ENCODE peak calls at places on chromosome 6, in four cellular contexts. U, T, D and L are unnamed samples.

GRCh38 chr6:134830945-134831344 is 119.0 kb downstream of the ALDH8A1 start:
- DNase-seq in U (peak; percentile 13), T (no peak), D (no peak), L (no peak)

GRCh38 chr6:161150566-161150965 is 123.3 kb downstream of the AGPAT4 start:
- DNase-seq in U (no peak), T (no peak), D (peak; percentile 76), L (no peak)

GRCh38 chr6:42188406-42188805 is 6.3 kb downstream of the GUCA1B start:
- DNase-seq in U (no peak), T (no peak), D (no peak), L (no peak)

GRCh38 chr6:154984146-154984545 is 11.0 kb upstream of the TIAM2 start:
- DNase-seq in U (no peak), T (no peak), D (no peak), L (no peak)

GRCh38 chr6:39416026-39416425 is 93.5 kb upstream of the KCNK16 start:
- DNase-seq in U (no peak), T (no peak), D (no peak), L (no peak)

GRCh38 chr6:125790403-125791150 is at the start of gene NCOA7:
- DNase-seq in U (peak; percentile 65), T (no peak), D (peak; percentile 86), L (peak; percentile 71)

GRCh38 chr6:166167801-166168615 is at the start of gene TBXT:
- DNase-seq in U (no peak), T (peak; percentile 51), D (no peak), L (no peak)

GRCh38 chr6:64774881-64775280 is 932.1 kb downstream of the EYS start:
- DNase-seq in U (no peak), T (no peak), D (no peak), L (no peak)

GRCh38 chr6:125871365-125871764 is 80.6 kb downstream of the NCOA7 start:
- DNase-seq in U (no peak), T (no peak), D (no peak), L (no peak)

GRCh38 chr6:15444081-15444731 is 198.3 kb downstream of the JARID2 start:
- DNase-seq in U (no peak), T (no peak), D (no peak), L (no peak)

GRCh38 chr6:144481527-144481926 is 196.4 kb downstream of the UTRN start:
- DNase-seq in U (no peak), T (no peak), D (no peak), L (no peak)

GRCh38 chr6:134182528-134182927 is 130.1 kb upstream of the SLC2A12 start:
- DNase-seq in U (no peak), T (no peak), D (peak; percentile 32), L (no peak)

GRCh38 chr6:160198577-160199211 is 59.9 kb downstream of the SLC22A2 start:
- DNase-seq in U (peak; percentile 14), T (no peak), D (no peak), L (no peak)

GRCh38 chr6:43993881-43994523 is 133.2 kb downstream of the MRPL14 start:
- DNase-seq in U (no peak), T (no peak), D (no peak), L (no peak)

GRCh38 chr6:43995137-43995536 is 132.1 kb downstream of the MRPL14 start:
- DNase-seq in U (no peak), T (no peak), D (no peak), L (no peak)

GRCh38 chr6:43992126-43992663 is 135.1 kb downstream of the MRPL14 start:
- DNase-seq in U (no peak), T (no peak), D (no peak), L (no peak)

GRCh38 chr6:43990627-43991619 is 136.3 kb downstream of the MRPL14 start:
- DNase-seq in U (peak; percentile 93), T (no peak), D (peak; percentile 60), L (no peak)

GRCh38 chr6:43992783-43993505 is 134.3 kb downstream of the MRPL14 start:
- DNase-seq in U (no peak), T (no peak), D (no peak), L (no peak)
- TF ChIP-seq POLR2A in U (no peak), T (no peak), D (no peak), L (no peak)

GRCh38 chr6:168996106-168996505 is 257.5 kb downstream of the THBS2 start:
- DNase-seq in U (no peak), T (no peak), D (no peak), L (no peak)
- TF ChIP-seq TAF1 in U (no peak), T (no peak), D (no peak), L (no peak)

GRCh38 chr6:79538481-79538971 is 1.3 kb upstream of the LCA5 start:
- DNase-seq in U (no peak), T (no peak), D (peak; percentile 42), L (no peak)

GRCh38 chr6:79536615-79536968 is 638 bp downstream of the LCA5 start:
- DNase-seq in U (no peak), T (no peak), D (peak; percentile 55), L (no peak)

GRCh38 chr6:79536969-79537747 is at the start of gene LCA5:
- DNase-seq in U (peak; percentile 97), T (peak; percentile 84), D (peak; percentile 97), L (peak; percentile 72)
- TF ChIP-seq POLR2A in U (peak; percentile 86), T (peak; percentile 83), D (peak; percentile 88), L (peak; percentile 69)

GRCh38 chr6:21023210-21023609 is 489.0 kb downstream of the CDKAL1 start:
- DNase-seq in U (no peak), T (no peak), D (no peak), L (no peak)
- TF ChIP-seq TAF1 in U (no peak), T (no peak), D (no peak), L (no peak)

DNA sequence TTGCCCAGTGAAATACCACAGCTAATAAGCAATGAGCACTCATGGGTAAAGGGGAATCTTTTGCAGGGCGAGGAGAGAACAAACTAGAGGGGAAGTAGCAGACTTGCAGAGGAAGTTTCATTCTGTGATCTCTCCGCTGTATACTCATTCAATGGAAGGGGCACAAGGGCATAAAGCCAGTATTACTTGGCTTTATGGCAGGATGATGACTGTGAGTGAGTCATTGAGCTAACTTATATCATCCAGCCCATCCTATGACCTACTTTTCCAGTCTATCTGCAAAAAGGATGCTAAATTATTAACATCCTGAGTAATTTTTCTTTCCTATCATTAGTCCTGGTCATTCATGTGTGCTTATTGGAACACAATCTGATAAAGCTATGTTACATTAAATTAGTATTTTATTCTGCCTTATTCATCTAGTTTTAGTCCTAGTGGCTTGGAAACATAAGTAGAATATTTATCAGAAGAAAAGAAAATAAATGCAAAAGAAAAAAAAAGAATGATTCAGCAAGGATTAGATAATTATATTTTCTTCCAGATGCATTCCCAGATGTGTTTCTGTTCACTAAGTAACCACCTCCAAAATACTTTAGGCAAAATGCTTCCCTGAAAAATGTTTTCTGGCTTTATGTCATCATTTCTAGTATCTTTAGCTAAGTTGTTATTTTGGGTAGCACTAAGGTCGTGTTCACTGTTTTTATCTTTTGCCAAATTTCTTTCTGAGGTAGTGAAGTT is 471.7 kb downstream of the CDKAL1 start:
- DNase-seq in U (peak; percentile 64), T (peak; percentile 40), D (no peak), L (no peak)
- TF ChIP-seq POLR2A in U (no peak), T (no peak), D (no peak), L (no peak)

GRCh38 chr6:21201673-21202430 is 391.7 kb upstream of the SOX4 start:
- DNase-seq in U (no peak), T (no peak), D (no peak), L (no peak)

GRCh38 chr6:21198032-21198640 is 395.4 kb upstream of the SOX4 start:
- DNase-seq in U (no peak), T (no peak), D (peak; percentile 8), L (no peak)

GRCh38 chr6:21200056-21200870 is 393.3 kb upstream of the SOX4 start:
- DNase-seq in U (peak; percentile 21), T (no peak), D (no peak), L (no peak)

GRCh38 chr6:21199246-21199645 is 394.3 kb upstream of the SOX4 start:
- DNase-seq in U (no peak), T (no peak), D (no peak), L (no peak)

GRCh38 chr6:21201181-21201580 is 392.4 kb upstream of the SOX4 start:
- DNase-seq in U (no peak), T (no peak), D (no peak), L (no peak)
- TF ChIP-seq TAF1 in U (no peak), T (no peak), D (no peak), L (no peak)

GRCh38 chr6:111602481-111603404 is 2.9 kb downstream of the TRAF3IP2 start:
- DNase-seq in U (no peak), T (no peak), D (no peak), L (no peak)
- TF ChIP-seq POLR2A in U (no peak), T (no peak), D (no peak), L (no peak)

GRCh38 chr6:34015576-34015975 is 130.3 kb downstream of the GRM4 start:
- DNase-seq in U (no peak), T (no peak), D (no peak), L (no peak)
- TF ChIP-seq TAF1 in U (no peak), T (no peak), D (no peak), L (no peak)